ENCODE peak calls at places on chromosome 19, in five cellular contexts. B is activated CD4-positive, CD25-positive, alpha-beta regulatory T cell; A is Peyer's patch; X is stimulated activated naive CD4-positive, alpha-beta T cell; W is NCI-H1092. K is an unnamed sample.

GRCh38 chr19:52010674-52011073 is 2.7 kb upstream of the ZNF615 start:
- DNase-seq in B (no peak), A (no peak), X (no peak), W (no peak), K (no peak)

GRCh38 chr19:50358483-50359431 is 6.7 kb downstream of the NAPSA start:
- DNase-seq in B (peak; percentile 39), A (peak; percentile 70), X (peak; percentile 70), W (peak; percentile 18), K (peak; percentile 68)

GRCh38 chr19:8306235-8307054 is 1.7 kb downstream of the CD320 start:
- DNase-seq in B (no peak), A (no peak), X (no peak), W (no peak), K (no peak)

GRCh38 chr19:15255359-15255990 is 23.2 kb upstream of the EPHX3 start:
- DNase-seq in B (no peak), A (no peak), X (no peak), W (no peak), K (no peak)

GRCh38 chr19:16328824-16329482 is 4.3 kb downstream of the KLF2 start:
- DNase-seq in B (no peak), A (no peak), X (peak; percentile 67), W (no peak), K (no peak)

GRCh38 chr19:39969681-39970423 is 1.1 kb upstream of the PSMC4 start:
- DNase-seq in B (no peak), A (no peak), X (no peak), W (no peak), K (no peak)

GRCh38 chr19:56134655-56134922 is 6.5 kb upstream of the ZNF444 start:
- DNase-seq in B (no peak), A (no peak), X (no peak), W (no peak), K (no peak)

GRCh38 chr19:19774354-19775033 is 41.6 kb upstream of the ZNF14 start:
- DNase-seq in B (no peak), A (no peak), X (no peak), W (no peak), K (no peak)

GRCh38 chr19:55636723-55637122 is 4.1 kb upstream of the ZNF580 start:
- DNase-seq in B (no peak), A (no peak), X (no peak), W (no peak), K (no peak)

GRCh38 chr19:3163230-3163886 is 15.2 kb upstream of the S1PR4 start:
- DNase-seq in B (peak; percentile 41), A (no peak), X (peak; percentile 59), W (peak; percentile 56), K (peak; percentile 74)

GRCh38 chr19:16587031-16588023 is 15.1 kb upstream of the SLC35E1 start:
- DNase-seq in B (no peak), A (no peak), X (peak; percentile 42), W (no peak), K (peak; percentile 66)

GRCh38 chr19:6733338-6734095 is 3.9 kb downstream of the GPR108 start:
- DNase-seq in B (no peak), A (no peak), X (no peak), W (no peak), K (no peak)

GRCh38 chr19:6297202-6297601 is 17.4 kb upstream of the MLLT1 start:
- DNase-seq in B (no peak), A (no peak), X (no peak), W (no peak), K (no peak)

GRCh38 chr19:1161716-1162115 is 12.4 kb downstream of the SBNO2 start:
- DNase-seq in B (no peak), A (peak; percentile 71), X (no peak), W (no peak), K (no peak)

GRCh38 chr19:2547721-2548120 is 71.8 kb downstream of the GADD45B start:
- DNase-seq in B (no peak), A (peak; percentile 26), X (no peak), W (no peak), K (no peak)

GRCh38 chr19:38433268-38433733 is at the start of gene RYR1:
- DNase-seq in B (peak; percentile 21), A (no peak), X (no peak), W (no peak), K (no peak)

GRCh38 chr19:53537523-53538377 is at the start of gene ZNF331:
- DNase-seq in B (peak; percentile 71), A (peak; percentile 82), X (peak; percentile 93), W (peak; percentile 5), K (peak; percentile 96)

GRCh38 chr19:14432817-14433453 is at the start of gene PKN1:
- DNase-seq in B (peak; percentile 26), A (peak; percentile 64), X (no peak), W (peak; percentile 49), K (peak; percentile 58)

K was measured in naive thymus-derived CD8-positive, alpha-beta T cell.